ENCODE peak calls at places on chromosomes 4 and X, in four cellular contexts. One of them, this sample, is unnamed.

GRCh38 chr4:57193996-57194675 is 84.0 kb upstream of the IGFBP7 start:
- DNase-seq in OCI-LY7: no peak
- DNase-seq in A549: no peak
- DNase-seq in mesenchymal stem cell: no peak
- DNase-seq in this sample: no peak

GRCh38 chr4:184383497-184384055 is 90.8 kb downstream of the IRF2 start:
- DNase-seq in OCI-LY7: no peak
- DNase-seq in A549: peak; percentile 64
- DNase-seq in mesenchymal stem cell: peak; percentile 96
- DNase-seq in this sample: peak; percentile 89

GRCh38 chr4:21447320-21448055 is 501.1 kb downstream of the KCNIP4 start:
- DNase-seq in OCI-LY7: no peak
- DNase-seq in A549: no peak
- DNase-seq in mesenchymal stem cell: no peak
- DNase-seq in this sample: no peak

GRCh38 chr4:186587416-186588018 is 32.1 kb upstream of the MTNR1A start:
- DNase-seq in OCI-LY7: peak; percentile 46
- DNase-seq in A549: peak; percentile 43
- DNase-seq in mesenchymal stem cell: peak; percentile 60
- DNase-seq in this sample: peak; percentile 38

GRCh38 chr4:31043382-31044062 is 323.4 kb downstream of the PCDH7 start:
- DNase-seq in OCI-LY7: no peak
- DNase-seq in A549: no peak
- DNase-seq in mesenchymal stem cell: no peak
- DNase-seq in this sample: no peak

GRCh38 chrX:13658602-13659001 is 5.7 kb downstream of the TCEANC start:
- DNase-seq in OCI-LY7: peak; percentile 65
- DNase-seq in A549: peak; percentile 25
- DNase-seq in mesenchymal stem cell: peak; percentile 56
- DNase-seq in this sample: peak; percentile 52

GRCh38 chr4:663438-664428 is 10.3 kb downstream of the ATP5ME start:
- DNase-seq in OCI-LY7: no peak
- DNase-seq in A549: no peak
- DNase-seq in mesenchymal stem cell: no peak
- DNase-seq in this sample: no peak

GRCh38 chr4:25986807-25987206 is 72.8 kb downstream of the SMIM20 start:
- DNase-seq in OCI-LY7: no peak
- DNase-seq in A549: no peak
- DNase-seq in mesenchymal stem cell: no peak
- DNase-seq in this sample: no peak

GRCh38 chr4:149845643-149846208 is 30.1 kb upstream of the IQCM start:
- DNase-seq in OCI-LY7: no peak
- DNase-seq in A549: no peak
- DNase-seq in mesenchymal stem cell: no peak
- DNase-seq in this sample: no peak

GRCh38 chr4:186241616-186242015 is 14.3 kb downstream of the KLKB1 start:
- DNase-seq in OCI-LY7: no peak
- DNase-seq in A549: no peak
- DNase-seq in mesenchymal stem cell: no peak
- DNase-seq in this sample: no peak

GRCh38 chr4:10097906-10098769 is 18.5 kb downstream of the WDR1 start:
- DNase-seq in OCI-LY7: no peak
- DNase-seq in A549: no peak
- DNase-seq in mesenchymal stem cell: no peak
- DNase-seq in this sample: no peak

GRCh38 chr4:4574792-4575191 is 32.9 kb upstream of the STX18 start:
- DNase-seq in OCI-LY7: no peak
- DNase-seq in A549: no peak
- DNase-seq in mesenchymal stem cell: peak; percentile 92
- DNase-seq in this sample: peak; percentile 77

GRCh38 chr4:172758586-172759340 is 409.8 kb upstream of the GALNT7 start:
- DNase-seq in OCI-LY7: no peak
- DNase-seq in A549: peak; percentile 21
- DNase-seq in mesenchymal stem cell: peak; percentile 74
- DNase-seq in this sample: no peak

GRCh38 chr4:102343964-102344519 is 1.2 kb downstream of the SLC39A8 start:
- DNase-seq in OCI-LY7: peak; percentile 52
- DNase-seq in A549: no peak
- DNase-seq in mesenchymal stem cell: no peak
- DNase-seq in this sample: no peak

GRCh38 chr4:119735136-119735770 is 106.6 kb upstream of the PDE5A start:
- DNase-seq in OCI-LY7: no peak
- DNase-seq in A549: no peak
- DNase-seq in mesenchymal stem cell: peak; percentile 91
- DNase-seq in this sample: peak; percentile 4

GRCh38 chrX:154714925-154715324 is 36.0 kb downstream of the GAB3 start:
- DNase-seq in OCI-LY7: peak; percentile 47
- DNase-seq in A549: peak; percentile 53
- DNase-seq in mesenchymal stem cell: peak; percentile 58
- DNase-seq in this sample: peak; percentile 62

GRCh38 chr4:24477919-24478318 is 106.4 kb downstream of the DHX15 start:
- DNase-seq in OCI-LY7: no peak
- DNase-seq in A549: no peak
- DNase-seq in mesenchymal stem cell: peak; percentile 49
- DNase-seq in this sample: peak; percentile 21

GRCh38 chr4:151661873-151662272 is 98.9 kb downstream of the GATB start:
- DNase-seq in OCI-LY7: no peak
- DNase-seq in A549: no peak
- DNase-seq in mesenchymal stem cell: no peak
- DNase-seq in this sample: no peak

GRCh38 chr4:151660676-151661075 is 100.1 kb downstream of the GATB start:
- DNase-seq in OCI-LY7: no peak
- DNase-seq in A549: no peak
- DNase-seq in mesenchymal stem cell: no peak
- DNase-seq in this sample: no peak

GRCh38 chr4:151657896-151658295 is 102.9 kb downstream of the GATB start:
- DNase-seq in OCI-LY7: no peak
- DNase-seq in A549: no peak
- DNase-seq in mesenchymal stem cell: no peak
- DNase-seq in this sample: no peak

GRCh38 chr4:151658959-151659593 is 101.7 kb downstream of the GATB start:
- DNase-seq in OCI-LY7: peak; percentile 44
- DNase-seq in A549: no peak
- DNase-seq in mesenchymal stem cell: peak; percentile 68
- DNase-seq in this sample: peak; percentile 30

GRCh38 chr4:151659631-151660030 is 101.2 kb downstream of the GATB start:
- DNase-seq in OCI-LY7: no peak
- DNase-seq in A549: no peak
- DNase-seq in mesenchymal stem cell: peak; percentile 23
- DNase-seq in this sample: peak; percentile 4
- H3K27ac ChIP-seq in OCI-LY7: no peak overlapping the region
- H3K27ac ChIP-seq in A549: no peak overlapping the region
- H3K27ac ChIP-seq in mesenchymal stem cell: no peak overlapping the region
- H3K27ac ChIP-seq in this sample: no peak overlapping the region

GRCh38 chr4:2790583-2791517 is 2.0 kb upstream of the SH3BP2 start:
- DNase-seq in OCI-LY7: no peak
- DNase-seq in A549: no peak
- DNase-seq in mesenchymal stem cell: no peak
- DNase-seq in this sample: no peak

GRCh38 chr4:2791518-2792395 is 1.1 kb upstream of the SH3BP2 start:
- DNase-seq in OCI-LY7: no peak
- DNase-seq in A549: no peak
- DNase-seq in mesenchymal stem cell: no peak
- DNase-seq in this sample: no peak

GRCh38 chr4:2788532-2789103 is 4.3 kb upstream of the SH3BP2 start:
- DNase-seq in OCI-LY7: no peak
- DNase-seq in A549: no peak
- DNase-seq in mesenchymal stem cell: no peak
- DNase-seq in this sample: no peak

GRCh38 chr4:2789351-2789750 is 3.5 kb upstream of the SH3BP2 start:
- DNase-seq in OCI-LY7: no peak
- DNase-seq in A549: no peak
- DNase-seq in mesenchymal stem cell: no peak
- DNase-seq in this sample: no peak

GRCh38 chr4:2789801-2790582 is 2.9 kb upstream of the SH3BP2 start:
- DNase-seq in OCI-LY7: no peak
- DNase-seq in A549: no peak
- DNase-seq in mesenchymal stem cell: no peak
- DNase-seq in this sample: no peak
- H3K27ac ChIP-seq in OCI-LY7: no peak overlapping the region
- H3K27ac ChIP-seq in A549: no peak overlapping the region
- H3K27ac ChIP-seq in mesenchymal stem cell: no peak overlapping the region
- H3K27ac ChIP-seq in this sample: no peak overlapping the region

DNA sequence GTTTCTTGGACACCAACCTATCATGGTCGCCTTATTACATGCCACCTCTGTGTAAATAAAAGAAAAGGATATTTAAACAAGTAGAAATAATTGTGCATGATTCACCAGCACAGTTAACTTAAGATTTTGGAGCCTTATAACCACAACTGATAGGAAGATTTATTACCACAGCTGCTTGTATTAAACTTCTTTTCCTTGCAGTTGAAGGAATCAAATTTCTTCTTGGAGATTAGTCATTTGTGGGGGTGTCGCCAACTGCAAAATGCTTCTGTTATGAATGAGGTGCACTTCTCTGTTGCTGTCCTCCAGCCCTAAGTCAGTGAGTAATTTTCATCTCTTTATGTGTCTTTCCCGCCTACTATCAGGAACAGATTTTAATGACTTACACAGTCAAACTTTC is 73.3 kb downstream of the OR13H1 start:
- DNase-seq in OCI-LY7: no peak
- DNase-seq in A549: no peak
- DNase-seq in mesenchymal stem cell: peak; percentile 78
- DNase-seq in this sample: no peak
- H3K27ac ChIP-seq in OCI-LY7: no peak overlapping the region
- H3K27ac ChIP-seq in A549: no peak overlapping the region
- H3K27ac ChIP-seq in mesenchymal stem cell: no peak overlapping the region
- H3K27ac ChIP-seq in this sample: no peak overlapping the region

DNA sequence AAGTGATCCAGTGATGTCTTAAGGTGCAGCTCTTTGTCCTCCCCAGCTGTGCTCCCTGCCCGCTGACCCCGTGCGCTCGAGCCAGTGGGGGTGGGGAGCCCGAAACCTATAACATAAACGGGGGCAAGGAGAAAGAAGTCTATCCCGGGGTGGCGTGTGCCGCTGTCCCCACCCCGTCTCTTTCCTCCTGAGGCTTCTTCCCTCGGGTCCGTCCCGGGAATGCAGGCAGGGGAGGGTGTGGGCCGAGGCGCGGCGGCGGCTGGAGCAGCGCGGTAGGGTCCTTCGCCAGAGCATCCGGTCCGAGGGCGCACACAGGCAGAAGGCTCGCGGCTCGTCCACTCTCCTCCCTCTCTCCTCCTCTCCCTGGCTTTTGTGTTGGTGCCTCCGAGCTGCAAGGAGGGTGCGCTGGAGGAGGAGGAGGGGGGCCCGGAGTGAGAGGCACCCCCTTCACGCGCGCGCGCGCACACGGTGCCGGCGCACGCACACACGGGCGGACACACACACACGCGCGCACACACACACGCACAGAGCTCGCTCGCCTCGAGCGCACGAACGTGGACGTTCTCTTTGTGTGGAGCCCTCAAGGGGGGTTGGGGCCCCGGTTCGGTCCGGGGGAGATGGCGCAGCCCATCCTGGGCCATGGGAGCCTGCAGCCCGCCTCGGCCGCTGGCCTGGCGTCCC is at the start of gene RAB33A:
- DNase-seq in OCI-LY7: no peak
- DNase-seq in A549: no peak
- DNase-seq in mesenchymal stem cell: peak; percentile 36
- DNase-seq in this sample: no peak
- H3K27ac ChIP-seq in OCI-LY7: peak within 1 kb of the TSS; percentile 48
- H3K27ac ChIP-seq in A549: peak within 1 kb of the TSS; percentile 66
- H3K27ac ChIP-seq in mesenchymal stem cell: no peak within 1 kb of the TSS
- H3K27ac ChIP-seq in this sample: no peak within 1 kb of the TSS